ENCODE peak calls at places on chromosome 5, in five cellular contexts. B is HEK293T, K is H1, N is GM12878, F is NT2/D1. R is an unnamed sample.

GRCh38 chr5:134794136-134794535 is 35.6 kb downstream of the DDX46 start:
- DNase-seq in B (no peak), K (no peak), N (no peak), F (no peak), R (no peak)

GRCh38 chr5:168472329-168472728 is 13.9 kb upstream of the RARS1 start:
- DNase-seq in B (no peak), K (no peak), N (no peak), F (peak), R (no peak)

GRCh38 chr5:180684623-180685161 is 35.3 kb upstream of the FLT4 start:
- DNase-seq in B (no peak), K (no peak), N (no peak), F (no peak), R (no peak)

GRCh38 chr5:90504743-90505142 is 24.6 kb downstream of the LYSMD3 start:
- DNase-seq in B (no peak), K (no peak), N (no peak), F (no peak), R (no peak)

GRCh38 chr5:179337227-179338122 is 7.8 kb downstream of the ADAMTS2 start:
- DNase-seq in B (no peak), K (no peak), N (no peak), F (no peak), R (no peak)

GRCh38 chr5:133041910-133042309 is 9.9 kb upstream of the HSPA4 start:
- DNase-seq in B (no peak), K (no peak), N (no peak), F (no peak), R (no peak)

GRCh38 chr5:5042786-5043185 is 97.3 kb upstream of the ADAMTS16 start:
- DNase-seq in B (no peak), K (no peak), N (no peak), F (no peak), R (no peak)

GRCh38 chr5:139744471-139745120 is 51.0 kb upstream of the PSD2 start:
- DNase-seq in B (no peak), K (no peak), N (no peak), F (no peak), R (no peak)

GRCh38 chr5:1174122-1174936 is 27.1 kb upstream of the SLC6A19 start:
- DNase-seq in B (peak), K (no peak), N (no peak), F (peak), R (peak)

GRCh38 chr5:97009921-97010320 is 74.0 kb downstream of the LNPEP start:
- DNase-seq in B (no peak), K (no peak), N (no peak), F (no peak), R (no peak)

GRCh38 chr5:139678751-139679750 is 30.9 kb downstream of the CXXC5 start:
- DNase-seq in B (no peak), K (no peak), N (no peak), F (no peak), R (no peak)

GRCh38 chr5:124888050-124888506 is 141.6 kb upstream of the ZNF608 start:
- DNase-seq in B (peak), K (no peak), N (no peak), F (no peak), R (peak)

GRCh38 chr5:31124026-31124425 is 69.5 kb upstream of the CDH6 start:
- DNase-seq in B (no peak), K (no peak), N (no peak), F (no peak), R (no peak)

GRCh38 chr5:137679195-137679594 is 56.7 kb downstream of the KLHL3 start:
- DNase-seq in B (no peak), K (no peak), N (no peak), F (no peak), R (no peak)

GRCh38 chr5:97735209-97735608 is 552.2 kb upstream of the RIOK2 start:
- DNase-seq in B (no peak), K (no peak), N (no peak), F (no peak), R (no peak)

GRCh38 chr5:25190521-25191000 is 545.8 kb upstream of the CDH10 start:
- DNase-seq in B (no peak), K (no peak), N (no peak), F (no peak), R (no peak)

GRCh38 chr5:144697847-144698262 is 527.2 kb downstream of the KCTD16 start:
- DNase-seq in B (no peak), K (no peak), N (no peak), F (no peak), R (no peak)

GRCh38 chr5:57698785-57699184 is 216.2 kb upstream of the ACTBL2 start:
- DNase-seq in B (no peak), K (peak), N (no peak), F (peak), R (peak)

GRCh38 chr5:94690778-94691177 is 72.3 kb downstream of the SLF1 start:
- DNase-seq in B (no peak), K (no peak), N (no peak), F (no peak), R (no peak)

GRCh38 chr5:171412186-171412585 is 7.3 kb upstream of the FGF18 start:
- DNase-seq in B (no peak), K (no peak), N (no peak), F (no peak), R (no peak)

GRCh38 chr5:172910828-172911627 is 48.2 kb upstream of the RPL26L1 start:
- DNase-seq in B (no peak), K (no peak), N (peak), F (no peak), R (peak)

GRCh38 chr5:34030058-34030457 is 13.0 kb downstream of the C1QTNF3 start:
- DNase-seq in B (no peak), K (no peak), N (no peak), F (no peak), R (no peak)

GRCh38 chr5:149500922-149501582 is 50.2 kb downstream of the CSNK1A1 start:
- DNase-seq in B (no peak), K (no peak), N (no peak), F (no peak), R (no peak)

GRCh38 chr5:73027361-73027760 is 71.5 kb downstream of the FCHO2 start:
- DNase-seq in B (no peak), K (no peak), N (no peak), F (no peak), R (no peak)

GRCh38 chr5:141543053-141543452 is 54.2 kb downstream of the PCDHGC5 start:
- DNase-seq in B (no peak), K (no peak), N (no peak), F (no peak), R (no peak)

GRCh38 chr5:181052526-181052927 is 12.5 kb downstream of the BTNL9 start:
- DNase-seq in B (no peak), K (no peak), N (no peak), F (no peak), R (no peak)

GRCh38 chr5:94994465-94994996 is 290.4 kb downstream of the MCTP1 start:
- DNase-seq in B (no peak), K (no peak), N (no peak), F (no peak), R (no peak)

GRCh38 chr5:11928909-11929308 is 24.7 kb upstream of the CTNND2 start:
- DNase-seq in B (no peak), K (no peak), N (no peak), F (no peak), R (no peak)

GRCh38 chr5:65948115-65948772 is 21.9 kb downstream of the ERBIN start:
- DNase-seq in B (no peak), K (no peak), N (no peak), F (no peak), R (no peak)

GRCh38 chr5:153551537-153552079 is 61.1 kb downstream of the GRIA1 start:
- DNase-seq in B (no peak), K (peak), N (no peak), F (peak), R (no peak)

GRCh38 chr5:42951169-42951846 is 88.8 kb downstream of the ANXA2R start:
- DNase-seq in B (no peak), K (no peak), N (peak), F (no peak), R (no peak)

GRCh38 chr5:43156388-43156787 is 35.6 kb upstream of the NIM1K start:
- DNase-seq in B (no peak), K (no peak), N (no peak), F (no peak), R (no peak)

GRCh38 chr5:150070821-150071220 is 15.5 kb downstream of the CSF1R start:
- DNase-seq in B (no peak), K (no peak), N (no peak), F (no peak), R (no peak)

GRCh38 chr5:24547127-24547526 is 97.7 kb downstream of the CDH10 start:
- DNase-seq in B (peak), K (no peak), N (no peak), F (no peak), R (no peak)

GRCh38 chr5:134132372-134133212 is 18.1 kb downstream of the TCF7 start:
- DNase-seq in B (no peak), K (no peak), N (peak), F (no peak), R (no peak)

GRCh38 chr5:138180183-138180782 is 1.4 kb downstream of the KIF20A start:
- DNase-seq in B (peak), K (no peak), N (peak), F (no peak), R (peak)

GRCh38 chr5:174571662-174572397 is 152.6 kb upstream of the MSX2 start:
- DNase-seq in B (peak), K (no peak), N (no peak), F (peak), R (peak)

GRCh38 chr5:10488144-10488543 is 46.5 kb downstream of the ROPN1L start:
- DNase-seq in B (no peak), K (no peak), N (no peak), F (no peak), R (no peak)

GRCh38 chr5:172896465-172896864 is 62.4 kb downstream of the ERGIC1 start:
- DNase-seq in B (no peak), K (no peak), N (no peak), F (no peak), R (no peak)

GRCh38 chr5:35488786-35489185 is 128.9 kb upstream of the SPEF2 start:
- DNase-seq in B (no peak), K (no peak), N (no peak), F (no peak), R (no peak)

GRCh38 chr5:39195198-39195826 is 24.1 kb downstream of the FYB1 start:
- DNase-seq in B (no peak), K (no peak), N (no peak), F (no peak), R (no peak)
- TF ChIP-seq SUZ12 in B (no peak), K (no peak), N (no peak), F (no peak), R (no peak)

DNA sequence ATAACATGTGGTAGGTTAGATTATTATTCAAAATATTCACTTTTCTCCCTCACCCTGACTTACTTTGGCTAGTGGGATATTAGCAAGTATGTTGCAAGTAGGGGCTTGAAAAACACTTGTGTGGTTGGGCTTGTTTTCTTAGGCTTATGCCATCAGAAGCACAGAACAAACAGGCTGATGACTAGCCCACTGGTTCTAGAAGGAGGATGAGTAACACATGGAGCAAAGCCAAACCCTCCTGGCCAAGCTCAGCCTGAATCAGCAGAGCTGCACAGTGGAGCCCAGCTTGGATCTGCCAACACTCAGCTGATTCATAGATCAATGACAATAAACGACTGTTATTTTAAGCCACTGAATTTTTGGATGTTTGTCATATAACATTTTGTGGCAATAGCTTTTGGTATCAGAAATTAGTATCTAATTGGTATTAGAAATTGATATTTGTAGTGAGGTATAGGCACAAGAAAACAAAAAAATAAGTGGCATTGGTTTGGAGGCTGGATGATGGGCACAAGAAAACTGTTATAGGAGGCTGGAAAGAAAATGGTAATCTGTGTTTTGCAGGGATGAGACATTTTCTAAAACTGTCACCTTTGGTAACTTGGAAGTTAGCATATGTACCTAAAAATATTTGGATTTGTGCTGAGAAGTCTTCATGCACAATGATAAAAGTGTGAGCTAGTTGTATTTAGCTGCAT is 46.1 kb upstream of the ZBED3 start:
- DNase-seq in B (no peak), K (no peak), N (no peak), F (no peak), R (peak)
- TF ChIP-seq SUZ12 in B (no peak), K (no peak), N (no peak), F (no peak), R (no peak)

DNA sequence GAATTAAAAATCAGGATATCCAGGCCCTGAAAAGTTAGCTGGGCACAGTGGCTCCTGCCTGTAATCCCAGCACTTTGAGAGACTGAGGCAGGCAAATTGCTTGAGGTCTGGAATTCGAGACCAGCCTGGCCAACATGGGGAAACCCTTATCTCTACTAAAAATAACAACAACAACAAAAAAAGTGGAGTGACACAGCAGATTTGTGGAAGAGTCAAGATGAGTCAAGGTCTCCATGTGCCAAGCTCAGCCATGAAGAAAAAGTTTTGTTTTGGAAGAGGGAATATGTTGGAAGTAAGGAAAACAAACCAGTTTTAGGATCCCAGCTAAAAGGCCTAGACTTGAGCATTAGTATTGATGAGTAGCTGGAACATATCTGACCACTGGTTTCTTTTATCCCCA is 14.7 kb downstream of the LRRC70 start:
- DNase-seq in B (no peak), K (no peak), N (no peak), F (no peak), R (no peak)
- TF ChIP-seq SUZ12 in B (no peak), K (no peak), N (no peak), F (no peak), R (no peak)

GRCh38 chr5:6551287-6551954 is 81.4 kb downstream of the NSUN2 start:
- DNase-seq in B (no peak), K (no peak), N (no peak), F (no peak), R (no peak)
- TF ChIP-seq SUZ12 in B (no peak), K (no peak), N (no peak), F (no peak), R (no peak)

DNA sequence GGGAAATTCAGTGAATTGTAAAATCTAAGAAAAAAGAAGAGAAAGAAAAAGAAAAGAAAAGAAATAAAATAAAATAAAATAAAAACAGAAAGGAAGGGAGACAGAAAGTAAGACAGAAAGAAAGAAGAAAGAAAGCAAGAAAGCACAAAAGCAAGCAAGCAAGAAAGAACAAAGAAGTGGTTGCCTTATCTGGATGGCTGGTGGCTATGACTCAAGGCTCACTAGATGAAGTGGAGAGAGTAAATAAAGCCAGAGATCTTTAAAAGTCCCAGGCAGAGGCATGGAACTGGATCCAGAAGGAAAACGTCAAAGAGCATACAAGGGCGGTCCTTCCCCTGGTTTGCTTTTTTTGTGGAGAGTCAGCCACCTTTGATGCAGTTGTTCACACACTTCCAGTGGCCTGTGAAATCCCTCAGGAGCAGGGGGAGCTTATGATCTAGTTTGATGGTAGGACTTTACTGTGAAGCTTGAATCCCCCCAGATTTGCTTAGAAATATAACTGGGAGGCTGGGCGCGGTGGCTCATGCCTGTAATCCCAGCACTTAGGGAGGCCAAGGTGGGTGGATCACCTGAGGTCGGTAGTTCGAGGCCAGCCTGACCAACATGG is 176.7 kb upstream of the HMHB1 start:
- DNase-seq in B (no peak), K (no peak), N (no peak), F (no peak), R (peak)
- TF ChIP-seq SUZ12 in B (no peak), K (no peak), N (no peak), F (no peak), R (no peak)

DNA sequence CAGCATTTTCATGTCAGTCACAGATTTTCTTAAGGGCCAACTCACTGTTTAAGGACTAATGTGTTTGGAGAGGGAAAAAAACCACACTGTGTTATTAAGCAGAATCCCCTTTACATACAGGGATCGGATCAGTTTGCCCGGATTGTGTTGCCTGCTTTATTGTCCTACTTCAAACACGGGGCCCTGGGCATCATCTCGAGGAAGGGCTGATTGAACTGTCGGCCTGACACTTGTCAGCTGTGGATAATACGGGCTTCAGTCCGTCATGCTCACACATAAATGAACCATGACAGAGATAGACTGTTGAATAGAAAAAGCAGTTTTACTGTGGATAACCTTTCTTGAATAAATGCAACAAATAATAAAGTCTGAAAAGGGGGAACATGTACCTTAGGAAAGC is 325.0 kb downstream of the ZSWIM6 start:
- DNase-seq in B (no peak), K (no peak), N (no peak), F (no peak), R (no peak)
- TF ChIP-seq SUZ12 in B (no peak), K (no peak), N (no peak), F (no peak), R (no peak)

DNA sequence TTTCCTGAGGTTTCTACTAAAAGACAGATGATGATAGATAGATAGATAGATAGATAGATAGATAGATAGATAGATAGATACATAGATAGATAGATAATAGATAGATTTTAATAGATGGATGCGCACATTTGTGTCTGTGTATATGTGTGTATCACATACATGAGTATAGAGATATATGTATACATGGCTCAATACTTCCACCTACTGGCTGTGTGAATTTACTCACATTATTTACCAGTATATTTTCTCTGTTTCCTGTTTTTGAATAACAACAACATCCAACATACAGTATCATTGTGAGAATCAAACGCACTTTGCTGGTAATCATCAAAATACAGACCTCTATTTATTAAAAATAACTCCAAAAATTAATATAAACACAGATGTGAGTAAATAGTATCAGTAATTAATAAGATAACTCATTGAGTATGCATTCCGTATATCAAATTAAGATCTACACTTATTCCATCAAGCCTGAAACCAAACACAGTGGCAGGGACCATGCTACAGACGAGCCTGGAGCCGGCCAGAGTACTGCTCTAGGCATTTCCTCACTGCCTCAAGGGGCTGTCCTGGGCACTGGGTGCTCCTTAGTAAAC is 338.0 kb downstream of the SEMA5A start:
- DNase-seq in B (no peak), K (no peak), N (no peak), F (peak), R (peak)
- TF ChIP-seq SUZ12 in B (no peak), K (no peak), N (no peak), F (no peak), R (no peak)

GRCh38 chr5:127518319-127518621 is 830 bp downstream of the PRRC1 start:
- DNase-seq in B (no peak), K (no peak), N (peak), F (no peak), R (no peak)
- TF ChIP-seq SUZ12 in B (no peak), K (no peak), N (no peak), F (no peak), R (no peak)

GRCh38 chr5:53071738-53072137 is 37.8 kb downstream of the MOCS2 start:
- DNase-seq in B (no peak), K (no peak), N (no peak), F (no peak), R (no peak)

GRCh38 chr5:53071298-53071697 is 38.3 kb downstream of the MOCS2 start:
- DNase-seq in B (no peak), K (no peak), N (no peak), F (no peak), R (no peak)

GRCh38 chr5:53069626-53070025 is 39.9 kb downstream of the MOCS2 start:
- DNase-seq in B (no peak), K (no peak), N (no peak), F (no peak), R (no peak)

GRCh38 chr5:53076014-53076413 is 33.5 kb downstream of the MOCS2 start:
- DNase-seq in B (no peak), K (no peak), N (no peak), F (no peak), R (no peak)

GRCh38 chr5:53073349-53073748 is 36.2 kb downstream of the MOCS2 start:
- DNase-seq in B (no peak), K (no peak), N (no peak), F (no peak), R (no peak)
- TF ChIP-seq SUZ12 in B (no peak), K (no peak), N (no peak), F (no peak), R (no peak)

R was measured in HepG2.